ENCODE peak calls at places on chromosomes 7 and 10, in six cellular contexts. Z, C, N, B, F and H are unnamed samples.
A peak's percentile ranks its signal among the peaks of the same experiment; 100 is the strongest.

GRCh38 chr7:106071999-106072714 is 40.0 kb downstream of the SYPL1 start:
- DNase-seq in N (no peak), C (peak; percentile 83), Z (no peak), F (no peak), B (no peak), H (no peak)

GRCh38 chr7:87170828-87171227 is 18.6 kb downstream of the DMTF1 start:
- DNase-seq in B (no peak), F (no peak), C (no peak), Z (no peak), N (no peak), H (no peak)

GRCh38 chr7:116399808-116400207 is 99.7 kb upstream of the CAV2 start:
- DNase-seq in B (peak; percentile 16), F (no peak), C (no peak), N (no peak), Z (no peak), H (no peak)

GRCh38 chr7:2715341-2716231 is 27.6 kb downstream of the AMZ1 start:
- DNase-seq in F (no peak), N (no peak), C (no peak), Z (no peak), B (no peak), H (no peak)

GRCh38 chr7:77791336-77791735 is 6.9 kb downstream of the TMEM60 start:
- DNase-seq in F (no peak), N (no peak), B (no peak), Z (no peak), C (no peak), H (no peak)

GRCh38 chr10:30736685-30737232 is 107.2 kb upstream of the LYZL2 start:
- DNase-seq in C (peak; percentile 81), N (peak; percentile 21), Z (no peak), B (peak; percentile 99), F (peak; percentile 77), H (no peak)

GRCh38 chr7:129689995-129690581 is 78.6 kb downstream of the NRF1 start:
- DNase-seq in B (no peak), C (no peak), N (no peak), Z (no peak), F (no peak), H (no peak)

GRCh38 chr10:123675811-123676210 is 9.7 kb downstream of the GPR26 start:
- DNase-seq in B (no peak), N (no peak), C (no peak), Z (no peak), F (no peak), H (no peak)

GRCh38 chr10:91511549-91512330 is 101.6 kb downstream of the HECTD2 start:
- DNase-seq in N (no peak), B (peak; percentile 66), C (no peak), Z (no peak), F (peak; percentile 36), H (no peak)

GRCh38 chr10:26437637-26438461 is at the start of gene APBB1IP:
- DNase-seq in Z (no peak), C (peak; percentile 94), B (no peak), F (no peak), N (peak; percentile 40), H (no peak)

GRCh38 chr10:29610876-29611647 is 23.7 kb downstream of the SVIL start:
- DNase-seq in F (no peak), N (no peak), B (no peak), Z (no peak), C (no peak), H (no peak)

GRCh38 chr7:23074443-23075244 is 30.9 kb upstream of the KLHL7 start:
- DNase-seq in C (no peak), F (no peak), Z (no peak), N (no peak), B (no peak), H (no peak)

GRCh38 chr7:80614911-80615310 is 23.5 kb upstream of the CD36 start:
- DNase-seq in F (no peak), C (no peak), Z (no peak), N (no peak), B (peak; percentile 73), H (no peak)

GRCh38 chr10:42975005-42975493 is 101.8 kb upstream of the RET start:
- DNase-seq in C (peak; percentile 57), F (no peak), Z (peak; percentile 6), B (no peak), N (no peak), H (no peak)

GRCh38 chr10:61896854-61897661 is 4.4 kb upstream of the ARID5B start:
- DNase-seq in C (peak; percentile 91), F (peak; percentile 51), N (peak; percentile 56), B (no peak), Z (peak; percentile 49), H (no peak)

GRCh38 chr7:31078363-31078990 is 26.4 kb downstream of the ADCYAP1R1 start:
- DNase-seq in F (no peak), N (no peak), Z (no peak), C (no peak), B (no peak), H (no peak)

GRCh38 chr10:118543714-118544400 is 51.6 kb downstream of the PRLHR start:
- DNase-seq in F (peak; percentile 29), N (peak; percentile 35), C (no peak), Z (peak; percentile 57), B (no peak), H (no peak)

GRCh38 chr7:137546671-137547070 is 203.1 kb upstream of the PTN start:
- DNase-seq in C (no peak), N (no peak), B (no peak), Z (no peak), F (no peak), H (no peak)

GRCh38 chr10:44385423-44385725 is 477 bp upstream of the CXCL12 start:
- DNase-seq in N (no peak), Z (no peak), F (no peak), C (peak; percentile 84), B (no peak), H (no peak)

GRCh38 chr7:106329971-106330733 is 45.4 kb upstream of the NAMPT start:
- DNase-seq in Z (no peak), N (no peak), C (no peak), F (no peak), B (peak; percentile 46), H (no peak)

GRCh38 chr7:30682131-30683083 is at the start of gene CRHR2:
- DNase-seq in B (no peak), Z (peak; percentile 40), N (peak; percentile 10), F (no peak), C (no peak), H (peak; percentile 39)

GRCh38 chr10:116281780-116282179 is 8.8 kb upstream of the GFRA1 start:
- DNase-seq in Z (no peak), C (no peak), B (no peak), N (no peak), F (no peak), H (no peak)

GRCh38 chr7:103636153-103636552 is 190.1 kb upstream of the SLC26A5 start:
- DNase-seq in N (no peak), F (no peak), Z (no peak), C (no peak), B (no peak), H (no peak)

GRCh38 chr10:59322131-59322530 is 40.2 kb downstream of the FAM13C start:
- DNase-seq in N (no peak), C (no peak), B (no peak), Z (no peak), F (no peak), H (no peak)

GRCh38 chr10:60778978-60779668 is 845 bp downstream of the CDK1 start:
- DNase-seq in C (no peak), B (no peak), Z (no peak), F (no peak), N (no peak), H (no peak)

GRCh38 chr7:82382276-82382675 is 61.3 kb downstream of the CACNA2D1 start:
- DNase-seq in F (no peak), B (no peak), N (no peak), Z (no peak), C (no peak), H (no peak)

GRCh38 chr10:99532687-99533495 is at the start of gene NKX2-3:
- DNase-seq in F (peak; percentile 89), Z (no peak), B (no peak), N (peak; percentile 6), C (no peak), H (no peak)

GRCh38 chr7:99204078-99204477 is 3.8 kb downstream of the KPNA7 start:
- DNase-seq in C (no peak), F (no peak), B (no peak), N (no peak), Z (no peak), H (no peak)

GRCh38 chr10:22606164-22606614 is 108.2 kb downstream of the PIP4K2A start:
- DNase-seq in C (no peak), Z (no peak), F (no peak), N (no peak), B (no peak), H (no peak)

GRCh38 chr10:72126184-72126871 is 38.0 kb upstream of the SPOCK2 start:
- DNase-seq in Z (no peak), F (peak; percentile 43), B (no peak), C (no peak), N (no peak), H (no peak)

GRCh38 chr7:42091461-42092229 is 145.4 kb downstream of the GLI3 start:
- DNase-seq in N (no peak), B (no peak), Z (peak; percentile 26), C (no peak), F (no peak), H (no peak)

GRCh38 chr10:34539533-34540315 is 275.4 kb downstream of the PARD3 start:
- DNase-seq in N (no peak), Z (no peak), C (no peak), F (no peak), B (no peak), H (no peak)

GRCh38 chr7:30157217-30157616 is 22.4 kb downstream of the MTURN start:
- DNase-seq in C (no peak), B (no peak), N (no peak), Z (no peak), F (no peak), H (no peak)